ENCODE peak calls at places on chromosomes 3 and 15, in four cellular contexts. K, U, L and X are unnamed samples.

GRCh38 chr3:69806735-69807438 is 67.6 kb downstream of the MITF start:
- DNase-seq in U (no peak), L (no peak), K (no peak), X (no peak)

GRCh38 chr3:149375164-149375823 is 2.2 kb downstream of the TM4SF1 start:
- DNase-seq in L (no peak), K (no peak), U (no peak), X (no peak)

GRCh38 chr15:61613138-61613537 is 384.0 kb upstream of the RORA start:
- DNase-seq in K (no peak), U (no peak), L (no peak), X (no peak)

GRCh38 chr15:67241132-67241855 is 13.2 kb downstream of the AAGAB start:
- DNase-seq in U (no peak), K (no peak), L (no peak), X (no peak)

GRCh38 chr15:58839485-58839884 is 68.4 kb downstream of the MINDY2 start:
- DNase-seq in K (no peak), U (no peak), L (no peak), X (no peak)

GRCh38 chr15:69522361-69522760 is 69.7 kb downstream of the RPLP1 start:
- DNase-seq in U (no peak), L (no peak), K (no peak), X (no peak)

GRCh38 chr15:64122444-64122843 is 26.7 kb downstream of the SNX1 start:
- DNase-seq in U (no peak), K (no peak), L (no peak), X (no peak)

GRCh38 chr3:42515391-42515916 is 13.0 kb downstream of the VIPR1 start:
- DNase-seq in L (peak; percentile 67), K (no peak), U (no peak), X (peak; percentile 63)

GRCh38 chr3:120800625-120801024 is 58.1 kb downstream of the GTF2E1 start:
- DNase-seq in K (no peak), U (no peak), L (no peak), X (no peak)

GRCh38 chr15:99446565-99447496 is 119.0 kb upstream of the MEF2A start:
- DNase-seq in L (no peak), U (no peak), K (no peak), X (peak; percentile 47)

GRCh38 chr3:33152363-33153360 is 38.8 kb downstream of the CRTAP start:
- DNase-seq in L (no peak), U (no peak), K (no peak), X (no peak)

GRCh38 chr3:177410734-177411133 is 213.5 kb upstream of the TBL1XR1 start:
- DNase-seq in L (peak; percentile 54), U (no peak), K (no peak), X (no peak)

GRCh38 chr3:189985938-189986337 is 134.8 kb downstream of the P3H2 start:
- DNase-seq in L (no peak), K (no peak), U (no peak), X (no peak)

GRCh38 chr15:29097168-29097567 is 172.5 kb downstream of the NSMCE3 start:
- DNase-seq in K (no peak), L (no peak), U (no peak), X (no peak)

GRCh38 chr3:52118156-52118875 is 35.9 kb downstream of the POC1A start:
- DNase-seq in U (no peak), K (peak; percentile 16), L (no peak), X (no peak)

GRCh38 chr3:37907906-37908305 is 46.2 kb downstream of the CTDSPL start:
- DNase-seq in L (no peak), K (no peak), U (no peak), X (no peak)

GRCh38 chr15:23532019-23532418 is 33.5 kb upstream of the MKRN3 start:
- DNase-seq in U (no peak), K (no peak), L (peak; percentile 58), X (no peak)

GRCh38 chr3:41290736-41291135 is 91.4 kb downstream of the CTNNB1 start:
- DNase-seq in L (no peak), K (no peak), U (no peak), X (no peak)

GRCh38 chr3:172120912-172121311 is 81.5 kb downstream of the FNDC3B start:
- DNase-seq in L (no peak), K (no peak), U (no peak), X (no peak)